ENCODE peak calls at places on chromosomes 7 and 10, in eight cellular contexts. I, V, E, W, D, X, G and A are unnamed samples.

GRCh38 chr10:103983367-103983911 is 16.5 kb downstream of the SLK start:
- DNase-seq in W (no peak), D (no peak), I (no peak), E (no peak), V (no peak), X (peak), G (no peak), A (no peak)

GRCh38 chr7:6360841-6361240 is 86.9 kb downstream of the DAGLB start:
- DNase-seq in G (no peak), I (no peak), W (no peak), V (no peak), E (no peak), X (peak), D (no peak), A (no peak)

GRCh38 chr10:22476601-22477364 is 131.5 kb downstream of the SPAG6 start:
- DNase-seq in W (no peak), D (no peak), V (no peak), E (no peak), X (no peak), I (no peak), G (no peak), A (no peak)

GRCh38 chr10:26588611-26589010 is 108.9 kb upstream of the PDSS1 start:
- DNase-seq in E (no peak), X (no peak), V (no peak), W (no peak), I (no peak), D (no peak), G (no peak), A (no peak)

GRCh38 chr10:65581426-65582026 is 1344.3 kb upstream of the LRRTM3 start:
- DNase-seq in W (no peak), X (no peak), E (no peak), I (no peak), G (no peak), V (no peak), D (no peak), A (no peak)

GRCh38 chr7:19060870-19061269 is 56.6 kb downstream of the TWIST1 start:
- DNase-seq in I (no peak), X (no peak), D (peak), E (no peak), G (no peak), W (no peak), V (no peak), A (no peak)

GRCh38 chr7:1641173-1641572 is 28.9 kb upstream of the ELFN1 start:
- DNase-seq in I (no peak), W (no peak), X (no peak), G (no peak), V (no peak), D (no peak), E (no peak), A (no peak)

GRCh38 chr10:45580781-45581496 is 91.6 kb downstream of the ZFAND4 start:
- DNase-seq in W (no peak), I (no peak), D (no peak), G (no peak), X (no peak), V (no peak), E (no peak), A (no peak)

GRCh38 chr7:101985646-101986199 is 168.3 kb downstream of the CUX1 start:
- DNase-seq in W (peak), X (no peak), I (no peak), E (no peak), V (no peak), D (no peak), G (no peak), A (no peak)